ENCODE peak calls at places on chromosome 9, in nine cellular contexts. S, K, C, H, X, F, R, U and A are unnamed samples.

GRCh38 chr9:122346478-122347347 is 24.1 kb upstream of the PTGS1 start:
- DNase-seq in S (no peak), K (no peak), C (peak; percentile 52), H (no peak), X (no peak), F (peak; percentile 37), R (peak; percentile 67), U (no peak), A (no peak)

GRCh38 chr9:3804148-3804547 is 278.3 kb upstream of the RFX3 start:
- DNase-seq in S (no peak), K (no peak), C (no peak), H (no peak), X (no peak), F (no peak), R (peak; percentile 69), U (no peak), A (no peak)

GRCh38 chr9:22427226-22427880 is 19.3 kb upstream of the DMRTA1 start:
- DNase-seq in S (no peak), K (no peak), C (no peak), H (no peak), X (no peak), F (no peak), R (no peak), U (no peak), A (no peak)

GRCh38 chr9:70479880-70480291 is 65.4 kb upstream of the KLF9 start:
- DNase-seq in S (no peak), K (no peak), C (peak; percentile 83), H (peak; percentile 54), X (no peak), F (peak; percentile 65), R (peak; percentile 63), U (no peak), A (no peak)

GRCh38 chr9:34963577-34963976 is 5.5 kb downstream of the PHF24 start:
- DNase-seq in S (no peak), K (no peak), C (no peak), H (no peak), X (no peak), F (no peak), R (no peak), U (no peak), A (no peak)

GRCh38 chr9:15373201-15373530 is 49.5 kb upstream of the SNAPC3 start:
- DNase-seq in S (no peak), K (no peak), C (peak; percentile 53), H (no peak), X (no peak), F (peak; percentile 83), R (peak; percentile 31), U (no peak), A (no peak)

GRCh38 chr9:36029765-36030528 is 6.8 kb upstream of the RECK start:
- DNase-seq in S (no peak), K (no peak), C (peak; percentile 70), H (peak; percentile 76), X (no peak), F (peak; percentile 93), R (peak; percentile 97), U (no peak), A (no peak)

GRCh38 chr9:35729700-35730485 is 2.1 kb downstream of the TLN1 start:
- DNase-seq in S (no peak), K (peak; percentile 5), C (peak; percentile 87), H (no peak), X (peak; percentile 51), F (peak; percentile 95), R (peak; percentile 94), U (no peak), A (no peak)

GRCh38 chr9:104682642-104683041 is 11.7 kb upstream of the OR13D1 start:
- DNase-seq in S (no peak), K (no peak), C (peak; percentile 62), H (peak; percentile 9), X (no peak), F (peak; percentile 68), R (peak; percentile 67), U (no peak), A (no peak)